ENCODE peak calls at places on chromosomes 4 and X, in seven cellular contexts. One of them, this sample, is unnamed. For H3K4me1, the result is how much of the 10 kb centered on the place peaks cover.

GRCh38 chr4:130172156-130172555 is 1076.2 kb downstream of the C4orf33 start:
- DNase-seq in GM23248: no peak
- DNase-seq in CD8-positive, alpha-beta T cell: no peak
- DNase-seq in left lung: no peak
- DNase-seq in DND-41: no peak
- DNase-seq in heart left ventricle: no peak
- DNase-seq in A549: no peak
- DNase-seq in this sample: no peak

GRCh38 chr4:132101526-132101925 is 1047.6 kb upstream of the PCDH10 start:
- DNase-seq in GM23248: no peak
- DNase-seq in CD8-positive, alpha-beta T cell: no peak
- DNase-seq in left lung: no peak
- DNase-seq in DND-41: no peak
- DNase-seq in heart left ventricle: no peak
- DNase-seq in A549: no peak
- DNase-seq in this sample: no peak

GRCh38 chr4:2352171-2352570 is 66.3 kb downstream of the ZFYVE28 start:
- DNase-seq in GM23248: no peak
- DNase-seq in CD8-positive, alpha-beta T cell: peak
- DNase-seq in left lung: peak
- DNase-seq in DND-41: no peak
- DNase-seq in heart left ventricle: peak
- DNase-seq in A549: no peak
- DNase-seq in this sample: no peak

GRCh38 chr4:48905363-48906015 is 1.1 kb downstream of the OCIAD2 start:
- DNase-seq in GM23248: peak
- DNase-seq in CD8-positive, alpha-beta T cell: no peak
- DNase-seq in left lung: no peak
- DNase-seq in DND-41: no peak
- DNase-seq in heart left ventricle: no peak
- DNase-seq in A549: peak
- DNase-seq in this sample: peak

GRCh38 chr4:20178902-20179576 is 72.7 kb upstream of the SLIT2 start:
- DNase-seq in GM23248: no peak
- DNase-seq in CD8-positive, alpha-beta T cell: no peak
- DNase-seq in left lung: peak
- DNase-seq in DND-41: no peak
- DNase-seq in heart left ventricle: no peak
- DNase-seq in A549: no peak
- DNase-seq in this sample: no peak

GRCh38 chr4:154854362-154854761 is 73.3 kb downstream of the RBM46 start:
- DNase-seq in GM23248: peak
- DNase-seq in CD8-positive, alpha-beta T cell: no peak
- DNase-seq in left lung: no peak
- DNase-seq in DND-41: no peak
- DNase-seq in heart left ventricle: no peak
- DNase-seq in A549: no peak
- DNase-seq in this sample: no peak

GRCh38 chr4:22487333-22487732 is 28.5 kb downstream of the ADGRA3 start:
- DNase-seq in GM23248: no peak
- DNase-seq in CD8-positive, alpha-beta T cell: no peak
- DNase-seq in left lung: no peak
- DNase-seq in DND-41: no peak
- DNase-seq in heart left ventricle: no peak
- DNase-seq in A549: no peak
- DNase-seq in this sample: no peak

GRCh38 chr4:84796388-84796787 is 170.1 kb downstream of the WDFY3 start:
- DNase-seq in GM23248: no peak
- DNase-seq in CD8-positive, alpha-beta T cell: no peak
- DNase-seq in left lung: no peak
- DNase-seq in DND-41: no peak
- DNase-seq in heart left ventricle: no peak
- DNase-seq in A549: no peak
- DNase-seq in this sample: no peak

GRCh38 chr4:182346250-182346649 is 103.0 kb downstream of the TENM3 start:
- DNase-seq in GM23248: no peak
- DNase-seq in CD8-positive, alpha-beta T cell: no peak
- DNase-seq in left lung: no peak
- DNase-seq in DND-41: no peak
- DNase-seq in heart left ventricle: no peak
- DNase-seq in A549: no peak
- DNase-seq in this sample: no peak

GRCh38 chrX:13064599-13065143 is 20.3 kb upstream of the FAM9C start:
- DNase-seq in GM23248: peak
- DNase-seq in CD8-positive, alpha-beta T cell: no peak
- DNase-seq in left lung: no peak
- DNase-seq in DND-41: no peak
- DNase-seq in heart left ventricle: no peak
- DNase-seq in A549: peak
- DNase-seq in this sample: no peak

GRCh38 chrX:1598021-1598875 is 6.8 kb downstream of the AKAP17A start:
- DNase-seq in GM23248: no peak
- DNase-seq in CD8-positive, alpha-beta T cell: peak
- DNase-seq in left lung: peak
- DNase-seq in DND-41: no peak
- DNase-seq in heart left ventricle: no peak
- DNase-seq in A549: no peak
- DNase-seq in this sample: no peak

GRCh38 chrX:103513067-103513466 is 6.2 kb downstream of the RAB40A start:
- DNase-seq in GM23248: no peak
- DNase-seq in CD8-positive, alpha-beta T cell: no peak
- DNase-seq in left lung: no peak
- DNase-seq in DND-41: no peak
- DNase-seq in heart left ventricle: no peak
- DNase-seq in A549: no peak
- DNase-seq in this sample: no peak

GRCh38 chr4:150207871-150208270 is 129.6 kb downstream of the DCLK2 start:
- DNase-seq in GM23248: no peak
- DNase-seq in CD8-positive, alpha-beta T cell: no peak
- DNase-seq in left lung: no peak
- DNase-seq in DND-41: no peak
- DNase-seq in heart left ventricle: no peak
- DNase-seq in A549: no peak
- DNase-seq in this sample: no peak

GRCh38 chr4:151087467-151087866 is 12.0 kb upstream of the RPS3A start:
- DNase-seq in GM23248: no peak
- DNase-seq in CD8-positive, alpha-beta T cell: no peak
- DNase-seq in left lung: no peak
- DNase-seq in DND-41: no peak
- DNase-seq in heart left ventricle: no peak
- DNase-seq in A549: no peak
- DNase-seq in this sample: no peak

GRCh38 chrX:15525664-15526416 is 25.2 kb downstream of the BMX start:
- DNase-seq in GM23248: no peak
- DNase-seq in CD8-positive, alpha-beta T cell: no peak
- DNase-seq in left lung: no peak
- DNase-seq in DND-41: no peak
- DNase-seq in heart left ventricle: no peak
- DNase-seq in A549: no peak
- DNase-seq in this sample: no peak

GRCh38 chrX:2584216-2584615 is 83.4 kb upstream of the DHRSX start:
- DNase-seq in GM23248: no peak
- DNase-seq in CD8-positive, alpha-beta T cell: no peak
- DNase-seq in left lung: no peak
- DNase-seq in DND-41: no peak
- DNase-seq in heart left ventricle: no peak
- DNase-seq in A549: no peak
- DNase-seq in this sample: no peak

GRCh38 chrX:54248309-54248708 is 65.3 kb upstream of the FAM120C start:
- DNase-seq in GM23248: peak
- DNase-seq in CD8-positive, alpha-beta T cell: no peak
- DNase-seq in left lung: no peak
- DNase-seq in DND-41: no peak
- DNase-seq in heart left ventricle: no peak
- DNase-seq in A549: peak
- DNase-seq in this sample: no peak

GRCh38 chr4:92304073-92304472 is 307 bp downstream of the GRID2 start:
- DNase-seq in GM23248: no peak
- DNase-seq in CD8-positive, alpha-beta T cell: no peak
- DNase-seq in left lung: peak
- DNase-seq in DND-41: no peak
- DNase-seq in heart left ventricle: no peak
- DNase-seq in A549: no peak
- DNase-seq in this sample: no peak
- H3K4me1 ChIP-seq in GM23248: under half
- H3K4me1 ChIP-seq in CD8-positive, alpha-beta T cell: under half
- H3K4me1 ChIP-seq in left lung: under half
- H3K4me1 ChIP-seq in DND-41: under half
- H3K4me1 ChIP-seq in heart left ventricle: under half
- H3K4me1 ChIP-seq in A549: under half
- H3K4me1 ChIP-seq in this sample: under half

GRCh38 chr4:3601992-3602391 is 69.8 kb upstream of the LRPAP1 start:
- DNase-seq in GM23248: no peak
- DNase-seq in CD8-positive, alpha-beta T cell: no peak
- DNase-seq in left lung: no peak
- DNase-seq in DND-41: no peak
- DNase-seq in heart left ventricle: no peak
- DNase-seq in A549: no peak
- DNase-seq in this sample: no peak

GRCh38 chr4:3599951-3600350 is 67.7 kb upstream of the LRPAP1 start:
- DNase-seq in GM23248: no peak
- DNase-seq in CD8-positive, alpha-beta T cell: no peak
- DNase-seq in left lung: peak
- DNase-seq in DND-41: no peak
- DNase-seq in heart left ventricle: peak
- DNase-seq in A549: no peak
- DNase-seq in this sample: no peak

DNA sequence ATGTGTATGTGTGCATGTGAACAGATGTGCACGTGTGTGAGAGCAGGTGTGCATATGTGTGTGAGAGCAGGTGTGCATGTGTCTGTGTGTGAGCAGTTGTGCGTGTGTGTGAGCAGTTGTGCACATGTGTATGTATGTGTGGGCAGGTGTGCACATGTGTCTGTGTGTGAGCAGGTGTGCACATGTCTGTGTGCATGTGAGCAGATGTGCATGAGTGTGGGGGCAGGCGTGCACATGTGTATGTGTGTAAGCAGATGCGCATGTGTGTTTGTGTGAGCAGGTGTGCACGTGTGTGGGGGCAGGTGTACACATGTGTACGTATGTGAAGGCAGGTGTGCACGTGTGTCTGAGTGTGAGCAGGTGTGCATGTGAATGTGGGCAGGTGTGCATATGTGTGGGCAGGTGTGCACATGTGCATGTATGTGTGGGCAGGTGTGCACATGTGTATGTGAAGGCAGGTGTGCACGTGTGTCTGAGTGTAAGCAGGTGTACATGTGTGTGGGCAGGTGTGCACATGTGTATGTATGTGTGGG is 66.5 kb upstream of the LRPAP1 start:
- DNase-seq in GM23248: no peak
- DNase-seq in CD8-positive, alpha-beta T cell: no peak
- DNase-seq in left lung: no peak
- DNase-seq in DND-41: no peak
- DNase-seq in heart left ventricle: no peak
- DNase-seq in A549: no peak
- DNase-seq in this sample: no peak
- H3K27ac ChIP-seq in GM23248: no peak
- H3K27ac ChIP-seq in CD8-positive, alpha-beta T cell: no peak
- H3K27ac ChIP-seq in left lung: no peak
- H3K27ac ChIP-seq in DND-41: no peak
- H3K27ac ChIP-seq in heart left ventricle: no peak
- H3K27ac ChIP-seq in A549: no peak
- H3K27ac ChIP-seq in this sample: no peak

DNA sequence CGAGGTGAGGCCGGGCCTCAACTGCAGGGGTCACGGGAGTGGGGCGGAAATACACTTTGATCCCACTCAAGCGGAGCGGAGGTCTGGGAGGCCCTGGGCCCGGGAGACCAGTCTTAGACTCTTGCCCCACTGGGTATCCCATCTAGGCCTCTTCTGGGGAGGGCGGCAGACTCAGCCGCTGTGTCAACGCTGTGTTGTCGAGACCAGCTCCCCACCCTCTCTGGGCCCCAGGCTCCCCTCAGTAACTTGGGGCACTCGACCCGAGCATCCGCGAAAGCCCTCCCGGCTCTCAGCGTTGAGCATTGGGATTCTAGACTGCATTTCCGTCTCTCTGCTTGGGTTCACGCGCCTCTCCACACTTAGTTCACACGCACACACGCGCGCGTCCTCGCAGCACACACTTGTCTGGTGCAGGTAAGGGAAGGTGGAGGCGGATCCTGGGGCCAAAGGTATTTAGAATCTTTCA is 1.7 kb downstream of the NKX3-2 start:
- DNase-seq in GM23248: no peak
- DNase-seq in CD8-positive, alpha-beta T cell: no peak
- DNase-seq in left lung: peak
- DNase-seq in DND-41: no peak
- DNase-seq in heart left ventricle: no peak
- DNase-seq in A549: no peak
- DNase-seq in this sample: no peak
- H3K4me3 ChIP-seq in GM23248: no peak
- H3K4me3 ChIP-seq in CD8-positive, alpha-beta T cell: no peak
- H3K4me3 ChIP-seq in left lung: no peak
- H3K4me3 ChIP-seq in DND-41: no peak
- H3K4me3 ChIP-seq in heart left ventricle: peak
- H3K4me3 ChIP-seq in A549: no peak
- H3K4me3 ChIP-seq in this sample: no peak

GRCh38 chr4:38315296-38315695 is 348.7 kb upstream of the KLF3 start:
- DNase-seq in GM23248: no peak
- DNase-seq in CD8-positive, alpha-beta T cell: no peak
- DNase-seq in left lung: no peak
- DNase-seq in DND-41: no peak
- DNase-seq in heart left ventricle: no peak
- DNase-seq in A549: no peak
- DNase-seq in this sample: no peak
- H3K4me1 ChIP-seq in GM23248: under half
- H3K4me1 ChIP-seq in CD8-positive, alpha-beta T cell: under half
- H3K4me1 ChIP-seq in left lung: under half
- H3K4me1 ChIP-seq in DND-41: under half
- H3K4me1 ChIP-seq in heart left ventricle: under half
- H3K4me1 ChIP-seq in A549: under half
- H3K4me1 ChIP-seq in this sample: under half

GRCh38 chr4:126470862-126471261 is 1156.1 kb downstream of the FAT4 start:
- DNase-seq in GM23248: peak
- DNase-seq in CD8-positive, alpha-beta T cell: no peak
- DNase-seq in left lung: no peak
- DNase-seq in DND-41: no peak
- DNase-seq in heart left ventricle: no peak
- DNase-seq in A549: no peak
- DNase-seq in this sample: no peak
- H3K27ac ChIP-seq in GM23248: no peak
- H3K27ac ChIP-seq in CD8-positive, alpha-beta T cell: no peak
- H3K27ac ChIP-seq in left lung: no peak
- H3K27ac ChIP-seq in DND-41: no peak
- H3K27ac ChIP-seq in heart left ventricle: no peak
- H3K27ac ChIP-seq in A549: no peak
- H3K27ac ChIP-seq in this sample: no peak

DNA sequence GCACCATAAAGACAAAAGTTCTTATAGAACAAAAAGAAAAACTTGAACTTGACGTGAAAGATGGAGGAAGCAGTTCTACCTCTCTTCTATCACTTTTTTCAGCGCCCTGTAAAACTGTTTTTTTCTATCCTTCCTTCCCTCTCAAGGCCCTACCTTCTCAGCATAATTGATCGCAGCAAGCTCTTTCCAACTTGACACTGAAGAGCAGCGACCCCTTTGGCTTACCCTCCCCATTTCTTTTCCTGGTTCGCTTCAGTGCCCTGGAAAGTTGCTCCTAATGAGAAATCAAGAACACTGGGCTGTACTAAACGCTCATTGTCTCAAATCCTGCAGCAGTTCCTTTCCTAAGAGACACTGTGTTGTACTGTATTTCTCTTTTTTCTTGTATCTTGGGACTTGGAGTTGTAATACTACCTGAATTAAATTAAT is 150.6 kb upstream of the SLC4A4 start:
- DNase-seq in GM23248: peak
- DNase-seq in CD8-positive, alpha-beta T cell: no peak
- DNase-seq in left lung: no peak
- DNase-seq in DND-41: peak
- DNase-seq in heart left ventricle: no peak
- DNase-seq in A549: no peak
- DNase-seq in this sample: no peak
- H3K4me3 ChIP-seq in GM23248: peak
- H3K4me3 ChIP-seq in CD8-positive, alpha-beta T cell: peak
- H3K4me3 ChIP-seq in left lung: peak
- H3K4me3 ChIP-seq in DND-41: peak
- H3K4me3 ChIP-seq in heart left ventricle: peak
- H3K4me3 ChIP-seq in A549: peak
- H3K4me3 ChIP-seq in this sample: peak